ENCODE peak calls at places on chromosomes 12 and 14, in eight cellular contexts. V is cardiac muscle cell; J is AG04450; Y is skeletal muscle cell; Q is stimulated activated CD4-positive, alpha-beta T cell treated with anti-CD3 and anti-CD28 coated beads, Interleukin-2, amount 100 ng/mL, for 24 hours; M is activated T-cell treated with anti-CD3 and anti-CD28 coated beads, Interleukin-2, amount 50 U/mL, for 72 hours; F is naive thymus-derived CD8-positive, alpha-beta T cell; E is posterior cingulate gyrus. D is an unnamed sample.

GRCh38 chr12:49091056-49091835 is 3.4 kb downstream of the DHH start:
- DNase-seq in F (no peak), Y (no peak), J (no peak), M (no peak), E (peak; percentile 82), V (no peak), Q (no peak), D (peak; percentile 38)

GRCh38 chr12:91316825-91317224 is 134.2 kb upstream of the DCN start:
- DNase-seq in F (no peak), Q (no peak), V (peak; percentile 40), M (no peak), E (no peak), Y (no peak), J (peak; percentile 38), D (no peak)

GRCh38 chr14:39265032-39265431 is 31.3 kb downstream of the MIA2 start:
- DNase-seq in J (no peak), E (no peak), Y (no peak), M (no peak), V (peak; percentile 81), F (no peak), Q (no peak), D (no peak)

GRCh38 chr12:46269429-46270241 is 792 bp upstream of the SLC38A1 start:
- DNase-seq in V (no peak), Y (no peak), J (no peak), M (peak; percentile 80), E (peak; percentile 83), Q (peak; percentile 78), F (peak; percentile 43), D (peak; percentile 56)

GRCh38 chr12:56286044-56286830 is 13.9 kb downstream of the CS start:
- DNase-seq in Q (no peak), Y (no peak), M (no peak), J (no peak), V (peak; percentile 9), E (no peak), F (no peak), D (no peak)

GRCh38 chr14:92555440-92556111 is 42.0 kb downstream of the RIN3 start:
- DNase-seq in F (no peak), V (no peak), Q (no peak), M (no peak), Y (no peak), J (no peak), E (peak; percentile 60), D (no peak)

GRCh38 chr14:26191666-26192065 is 406.2 kb downstream of the NOVA1 start:
- DNase-seq in Q (no peak), E (no peak), V (no peak), M (no peak), Y (no peak), J (no peak), F (no peak), D (no peak)

GRCh38 chr12:71456316-71456715 is 16.7 kb downstream of the LGR5 start:
- DNase-seq in E (peak; percentile 65), Y (no peak), Q (no peak), J (no peak), V (no peak), M (no peak), F (no peak), D (peak; percentile 85)

GRCh38 chr14:55451950-55452349 is 11.5 kb upstream of the TBPL2 start:
- DNase-seq in F (no peak), V (no peak), J (no peak), M (no peak), Q (no peak), E (no peak), Y (no peak), D (no peak)

GRCh38 chr14:104444159-104445030 is 135.2 kb upstream of the C14orf180 start:
- DNase-seq in E (peak; percentile 61), M (no peak), J (no peak), Q (no peak), Y (no peak), F (no peak), V (no peak), D (no peak)

GRCh38 chr12:79262938-79263337 is 398.4 kb downstream of the SYT1 start:
- DNase-seq in F (no peak), E (no peak), V (no peak), J (no peak), Q (no peak), Y (no peak), M (no peak), D (peak; percentile 45)

GRCh38 chr14:89845346-89845745 is 109.2 kb downstream of the EFCAB11 start:
- DNase-seq in V (peak; percentile 85), E (no peak), Y (peak; percentile 73), F (no peak), M (no peak), J (peak; percentile 92), Q (no peak), D (no peak)

GRCh38 chr14:24634158-24634557 is at the start of gene GZMB:
- DNase-seq in J (no peak), Q (peak; percentile 59), F (no peak), Y (no peak), M (peak; percentile 90), E (no peak), V (no peak), D (no peak)

GRCh38 chr12:110249716-110250225 is 31.3 kb upstream of the ATP2A2 start:
- DNase-seq in M (no peak), Y (no peak), J (no peak), E (peak; percentile 78), Q (no peak), F (no peak), V (peak; percentile 18), D (no peak)

GRCh38 chr14:22545842-22546721 is 42.9 kb downstream of the DAD1 start:
- DNase-seq in E (no peak), Q (no peak), V (peak; percentile 72), F (no peak), M (no peak), Y (peak; percentile 60), J (peak; percentile 67), D (peak; percentile 50)

GRCh38 chr12:67651380-67651695 is 2.8 kb downstream of the DYRK2 start:
- DNase-seq in Q (no peak), V (peak; percentile 58), J (no peak), M (peak; percentile 28), F (no peak), E (peak; percentile 84), Y (no peak), D (peak; percentile 10)

GRCh38 chr14:94397279-94397898 is 9.0 kb upstream of the SERPINA1 start:
- DNase-seq in J (no peak), E (no peak), Q (no peak), Y (no peak), F (no peak), V (no peak), M (no peak), D (no peak)

GRCh38 chr14:96091149-96091693 is 52.1 kb downstream of the C14orf132 start:
- DNase-seq in Y (no peak), J (no peak), E (peak; percentile 89), Q (no peak), V (no peak), F (no peak), M (no peak), D (no peak)

GRCh38 chr14:88584451-88584850 is 21.6 kb downstream of the ZC3H14 start:
- DNase-seq in Y (no peak), F (no peak), Q (no peak), E (no peak), M (no peak), V (no peak), J (no peak), D (no peak)

GRCh38 chr14:22814945-22815713 is at the start of gene SLC7A7:
- DNase-seq in Y (no peak), F (no peak), E (peak; percentile 52), V (peak; percentile 67), M (no peak), Q (no peak), J (no peak), D (no peak)

D was measured in neural progenitor cell.